ENCODE peak calls at places on chromosomes 5 and 9, in six cellular contexts. I is breast epithelium, V is tibial artery, Z is cardiac muscle cell, O is PC-3, Q is upper lobe of right lung. R is an unnamed sample.

GRCh38 chr9:33131505-33132248 is 35.5 kb downstream of the B4GALT1 start:
- DNase-seq in V (no peak), I (no peak), Z (no peak), Q (no peak), O (no peak), R (no peak)

GRCh38 chr5:60544162-60544561 is 155.8 kb downstream of the DEPDC1B start:
- DNase-seq in Q (no peak), O (no peak), Z (no peak), V (no peak), I (no peak), R (no peak)

GRCh38 chr5:132003170-132003744 is 8.2 kb downstream of the ACSL6 start:
- DNase-seq in I (no peak), Z (peak), V (no peak), Q (peak), O (no peak), R (no peak)

GRCh38 chr5:40834391-40834848 is 602 bp downstream of the RPL37 start:
- DNase-seq in O (no peak), Z (peak), V (no peak), Q (no peak), I (no peak), R (no peak)

GRCh38 chr5:119166026-119166425 is 95.1 kb downstream of the DMXL1 start:
- DNase-seq in Z (no peak), O (no peak), Q (no peak), I (no peak), V (no peak), R (no peak)

GRCh38 chr5:24163091-24163490 is 481.7 kb downstream of the CDH10 start:
- DNase-seq in O (peak), I (no peak), Z (no peak), V (no peak), Q (no peak), R (no peak)

GRCh38 chr9:28031521-28032177 is 458.4 kb upstream of the C9orf72 start:
- DNase-seq in V (no peak), Z (no peak), O (no peak), Q (no peak), I (no peak), R (no peak)

GRCh38 chr5:133247881-133248642 is 196.2 kb downstream of the HSPA4 start:
- DNase-seq in I (no peak), Q (no peak), V (no peak), O (no peak), Z (peak), R (no peak)

GRCh38 chr5:67511911-67512310 is 315.3 kb upstream of the CD180 start:
- DNase-seq in O (no peak), I (no peak), Z (no peak), Q (no peak), V (no peak), R (no peak)

GRCh38 chr5:76850543-76851140 is 828 bp downstream of the S100Z start:
- DNase-seq in O (no peak), Q (no peak), Z (no peak), V (no peak), I (no peak), R (no peak)

GRCh38 chr9:100714372-100715099 is 136.7 kb downstream of the CAVIN4 start:
- DNase-seq in I (peak), V (no peak), Z (peak), O (peak), Q (no peak), R (no peak)

GRCh38 chr5:64096771-64097170 is 68.9 kb upstream of the RNF180 start:
- DNase-seq in Z (no peak), V (no peak), O (no peak), I (no peak), Q (no peak), R (no peak)

GRCh38 chr5:144504929-144505578 is 334.4 kb downstream of the KCTD16 start:
- DNase-seq in Z (peak), Q (no peak), V (no peak), I (no peak), O (no peak), R (no peak)

DNA sequence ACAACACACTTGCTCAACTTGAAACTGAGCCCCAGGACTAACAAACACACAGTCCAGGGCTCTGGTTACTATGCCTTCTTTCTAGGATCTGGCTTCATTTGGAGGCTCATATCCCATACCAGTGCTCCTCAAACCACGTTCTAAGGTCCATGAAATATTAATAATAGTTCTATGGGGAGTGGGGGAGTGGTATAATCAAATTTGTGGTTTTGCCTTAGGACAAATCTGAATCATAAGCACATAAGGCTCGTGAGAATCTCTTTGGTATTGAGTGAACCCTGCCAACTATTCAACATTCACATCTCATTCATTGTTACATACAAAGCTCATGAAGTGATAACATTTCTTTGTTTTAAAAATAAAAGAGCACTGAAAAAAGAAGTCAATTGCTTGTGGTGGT is 55.1 kb downstream of the NFIB start:
- DNase-seq in Q (no peak), Z (no peak), I (no peak), V (no peak), O (peak), R (no peak)
- TF ChIP-seq CTCF in Q (no peak), Z (no peak), I (no peak), V (no peak), O (no peak), R (no peak)

GRCh38 chr5:157820593-157821252 is 38.2 kb downstream of the CLINT1 start:
- DNase-seq in I (no peak), Z (peak), O (peak), V (no peak), Q (no peak), R (no peak)

GRCh38 chr5:157819502-157820125 is 39.3 kb downstream of the CLINT1 start:
- DNase-seq in O (no peak), Z (peak), V (no peak), Q (no peak), I (no peak), R (no peak)

GRCh38 chr5:157818368-157818767 is 40.6 kb downstream of the CLINT1 start:
- DNase-seq in V (no peak), Q (no peak), Z (no peak), O (no peak), I (no peak), R (no peak)

GRCh38 chr5:157817928-157818327 is 41.0 kb downstream of the CLINT1 start:
- DNase-seq in Z (no peak), V (no peak), Q (no peak), I (no peak), O (no peak), R (no peak)

DNA sequence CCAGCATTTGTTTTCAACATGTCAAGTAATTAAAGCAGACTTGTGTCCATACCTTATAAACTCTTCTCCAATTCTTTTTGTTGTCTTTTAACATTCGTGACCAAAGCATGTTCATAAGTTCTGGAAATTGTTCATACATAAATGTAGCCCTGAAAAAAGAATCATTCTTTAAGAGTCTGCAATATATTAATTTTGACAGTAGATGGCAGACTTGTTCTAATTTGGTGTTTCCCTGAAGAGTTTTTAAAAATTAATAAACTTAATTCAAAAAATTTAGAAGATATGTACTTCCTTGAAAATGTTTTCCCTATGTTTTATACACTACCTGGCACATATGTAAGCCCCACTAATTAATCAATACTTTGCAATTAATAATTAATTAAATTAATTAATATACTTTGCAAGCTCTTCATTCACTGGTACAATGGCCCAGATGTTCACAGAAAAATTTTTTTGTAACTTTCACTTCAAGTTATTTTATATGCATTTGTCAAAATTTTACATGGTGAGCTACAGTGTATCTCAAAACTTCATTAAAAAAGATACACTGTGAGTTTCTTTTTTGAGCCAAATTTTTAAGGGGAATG is 42.2 kb downstream of the CLINT1 start:
- DNase-seq in V (no peak), I (no peak), Z (peak), Q (no peak), O (peak), R (no peak)
- TF ChIP-seq CTCF in V (peak), I (peak), Z (peak), Q (peak), O (peak), R (peak)

GRCh38 chr9:127396808-127397721 is at the start of gene SLC2A8:
- DNase-seq in O (peak), V (peak), Q (peak), I (peak), Z (peak), R (peak)
- TF ChIP-seq CTCF in O (peak), V (peak), Q (no peak), I (no peak), Z (no peak), R (peak)

GRCh38 chr5:15682566-15682965 is 182.6 kb downstream of the FBXL7 start:
- DNase-seq in Z (no peak), O (no peak), I (no peak), Q (no peak), V (no peak), R (no peak)

GRCh38 chr5:15687401-15687800 is 187.4 kb downstream of the FBXL7 start:
- DNase-seq in I (no peak), Q (no peak), O (no peak), Z (no peak), V (no peak), R (no peak)

GRCh38 chr5:15682122-15682521 is 182.1 kb downstream of the FBXL7 start:
- DNase-seq in V (no peak), I (no peak), Z (no peak), Q (no peak), O (no peak), R (no peak)

DNA sequence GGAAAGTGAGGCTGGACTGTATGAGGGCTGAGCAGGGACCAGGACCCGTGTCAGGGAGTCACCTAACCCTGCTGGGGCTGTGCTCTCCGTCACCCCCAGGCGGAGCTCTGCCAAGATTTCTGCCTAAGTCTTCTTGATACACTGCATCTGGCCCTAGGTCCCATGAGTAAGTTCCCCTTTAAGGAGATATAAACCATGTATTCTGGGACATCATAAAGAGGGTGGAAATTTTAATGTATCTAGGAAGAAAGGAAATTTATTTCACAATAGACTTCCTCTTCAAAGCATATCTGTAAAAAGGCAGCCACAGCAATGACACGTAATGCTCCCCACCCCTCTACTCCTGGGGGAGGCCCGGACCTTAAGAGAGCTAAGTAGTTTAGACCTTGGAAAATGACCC is 183.4 kb downstream of the FBXL7 start:
- DNase-seq in Q (no peak), I (no peak), Z (peak), O (no peak), V (no peak), R (no peak)
- TF ChIP-seq CTCF in Q (peak), I (no peak), Z (peak), O (no peak), V (no peak), R (no peak)

DNA sequence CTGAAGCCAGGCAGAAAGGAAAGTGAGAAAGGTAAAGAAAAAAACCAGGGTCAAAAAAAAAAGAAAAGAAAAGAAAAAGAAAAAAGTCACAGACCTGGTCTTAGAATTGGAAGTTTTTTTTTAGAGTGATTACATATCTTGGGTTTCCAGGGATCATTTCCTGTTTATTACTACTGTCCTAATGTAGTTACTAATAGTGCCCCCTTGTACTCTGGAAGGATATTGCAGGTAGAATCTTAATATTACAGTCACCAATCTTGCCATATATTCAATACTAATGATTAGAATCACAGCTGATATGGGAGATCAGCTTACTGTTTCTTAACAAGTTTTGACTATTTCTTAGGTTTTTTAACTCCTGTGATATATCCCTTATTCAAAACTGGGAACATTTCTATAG is 543.2 kb upstream of the CDH6 start:
- DNase-seq in I (no peak), O (peak), Z (no peak), Q (no peak), V (no peak), R (no peak)
- TF ChIP-seq CTCF in I (no peak), O (peak), Z (no peak), Q (no peak), V (no peak), R (no peak)

GRCh38 chr9:130893250-130894101 is 3.1 kb downstream of the QRFP start:
- DNase-seq in V (no peak), Q (peak), Z (no peak), O (no peak), I (no peak), R (no peak)
- TF ChIP-seq CTCF in V (no peak), Q (peak), Z (no peak), O (no peak), I (no peak), R (peak)

GRCh38 chr5:139711067-139711851 is 63.1 kb downstream of the CXXC5 start:
- DNase-seq in O (peak), V (peak), I (no peak), Z (peak), Q (no peak), R (no peak)
- TF ChIP-seq CTCF in O (peak), V (no peak), I (no peak), Z (peak), Q (no peak), R (peak)